ENCODE peak calls at places on chromosomes 3 and 15, in nine cellular contexts. One of them, this sample, is unnamed. For H3K27me3, the result is how much of the 10 kb centered on the place peaks cover.

GRCh38 chr3:106176734-106177133 is 307.9 kb upstream of the CBLB start:
- DNase-seq in psoas muscle: no peak
- DNase-seq in left lung: no peak
- DNase-seq in GM06990: peak
- DNase-seq in endothelial cell of umbilical vein: peak
- DNase-seq in mammary epithelial cell: no peak
- DNase-seq in GM23248: peak
- DNase-seq in uterus: no peak
- DNase-seq in cardiac muscle cell: no peak
- DNase-seq in this sample: no peak

GRCh38 chr3:30232142-30232541 is 374.3 kb upstream of the TGFBR2 start:
- DNase-seq in left lung: no peak
- DNase-seq in GM06990: no peak
- DNase-seq in psoas muscle: no peak
- DNase-seq in endothelial cell of umbilical vein: no peak
- DNase-seq in cardiac muscle cell: no peak
- DNase-seq in GM23248: peak
- DNase-seq in uterus: peak
- DNase-seq in mammary epithelial cell: no peak
- DNase-seq in this sample: no peak

GRCh38 chr3:52313774-52314188 is 2.3 kb upstream of the DNAH1 start:
- DNase-seq in psoas muscle: no peak
- DNase-seq in GM23248: peak
- DNase-seq in mammary epithelial cell: peak
- DNase-seq in cardiac muscle cell: no peak
- DNase-seq in GM06990: peak
- DNase-seq in uterus: no peak
- DNase-seq in left lung: peak
- DNase-seq in endothelial cell of umbilical vein: peak
- DNase-seq in this sample: no peak

GRCh38 chr15:76431936-76432335 is 95.4 kb downstream of the ISL2 start:
- DNase-seq in psoas muscle: no peak
- DNase-seq in endothelial cell of umbilical vein: no peak
- DNase-seq in mammary epithelial cell: no peak
- DNase-seq in uterus: no peak
- DNase-seq in GM06990: no peak
- DNase-seq in GM23248: peak
- DNase-seq in cardiac muscle cell: peak
- DNase-seq in left lung: no peak
- DNase-seq in this sample: no peak

GRCh38 chr15:35547775-35548364 is 1.9 kb upstream of the DPH6 start:
- DNase-seq in uterus: no peak
- DNase-seq in psoas muscle: no peak
- DNase-seq in endothelial cell of umbilical vein: no peak
- DNase-seq in GM23248: no peak
- DNase-seq in cardiac muscle cell: peak
- DNase-seq in mammary epithelial cell: no peak
- DNase-seq in left lung: no peak
- DNase-seq in GM06990: no peak
- DNase-seq in this sample: no peak

GRCh38 chr3:30539772-30540171 is 66.6 kb upstream of the TGFBR2 start:
- DNase-seq in psoas muscle: no peak
- DNase-seq in uterus: no peak
- DNase-seq in GM06990: no peak
- DNase-seq in cardiac muscle cell: no peak
- DNase-seq in mammary epithelial cell: peak
- DNase-seq in left lung: no peak
- DNase-seq in endothelial cell of umbilical vein: peak
- DNase-seq in GM23248: peak
- DNase-seq in this sample: no peak

GRCh38 chr3:67349551-67350174 is 304.7 kb downstream of the SUCLG2 start:
- DNase-seq in left lung: no peak
- DNase-seq in GM06990: peak
- DNase-seq in uterus: no peak
- DNase-seq in mammary epithelial cell: no peak
- DNase-seq in cardiac muscle cell: no peak
- DNase-seq in endothelial cell of umbilical vein: no peak
- DNase-seq in psoas muscle: no peak
- DNase-seq in GM23248: peak
- DNase-seq in this sample: no peak

GRCh38 chr3:25306741-25307140 is 121.3 kb upstream of the RARB start:
- DNase-seq in GM06990: no peak
- DNase-seq in cardiac muscle cell: no peak
- DNase-seq in uterus: no peak
- DNase-seq in mammary epithelial cell: peak
- DNase-seq in left lung: no peak
- DNase-seq in endothelial cell of umbilical vein: no peak
- DNase-seq in psoas muscle: no peak
- DNase-seq in GM23248: no peak
- DNase-seq in this sample: no peak

GRCh38 chr3:97896547-97896946 is 74.7 kb downstream of the CRYBG3 start:
- DNase-seq in GM06990: no peak
- DNase-seq in psoas muscle: no peak
- DNase-seq in endothelial cell of umbilical vein: no peak
- DNase-seq in uterus: no peak
- DNase-seq in left lung: no peak
- DNase-seq in GM23248: peak
- DNase-seq in mammary epithelial cell: no peak
- DNase-seq in cardiac muscle cell: no peak
- DNase-seq in this sample: no peak

GRCh38 chr15:62089616-62090015 is 22.8 kb downstream of the C2CD4A start:
- DNase-seq in left lung: no peak
- DNase-seq in GM06990: no peak
- DNase-seq in psoas muscle: no peak
- DNase-seq in GM23248: no peak
- DNase-seq in endothelial cell of umbilical vein: peak
- DNase-seq in mammary epithelial cell: no peak
- DNase-seq in cardiac muscle cell: no peak
- DNase-seq in uterus: no peak
- DNase-seq in this sample: no peak

GRCh38 chr3:94137377-94137776 is 74.5 kb downstream of the NSUN3 start:
- DNase-seq in uterus: no peak
- DNase-seq in cardiac muscle cell: no peak
- DNase-seq in psoas muscle: no peak
- DNase-seq in left lung: no peak
- DNase-seq in GM23248: peak
- DNase-seq in endothelial cell of umbilical vein: no peak
- DNase-seq in mammary epithelial cell: no peak
- DNase-seq in GM06990: no peak
- DNase-seq in this sample: no peak

GRCh38 chr3:53081318-53081717 is 35.4 kb upstream of the SFMBT1 start:
- DNase-seq in GM23248: no peak
- DNase-seq in psoas muscle: no peak
- DNase-seq in uterus: no peak
- DNase-seq in GM06990: no peak
- DNase-seq in cardiac muscle cell: no peak
- DNase-seq in left lung: no peak
- DNase-seq in mammary epithelial cell: no peak
- DNase-seq in endothelial cell of umbilical vein: no peak
- DNase-seq in this sample: no peak

GRCh38 chr3:34969513-34969912 is 669.8 kb upstream of the ARPP21 start:
- DNase-seq in uterus: no peak
- DNase-seq in left lung: no peak
- DNase-seq in cardiac muscle cell: no peak
- DNase-seq in GM06990: no peak
- DNase-seq in psoas muscle: no peak
- DNase-seq in endothelial cell of umbilical vein: no peak
- DNase-seq in GM23248: no peak
- DNase-seq in mammary epithelial cell: no peak
- DNase-seq in this sample: no peak

GRCh38 chr3:46027736-46028397 is 584 bp upstream of the XCR1 start:
- DNase-seq in endothelial cell of umbilical vein: no peak
- DNase-seq in psoas muscle: no peak
- DNase-seq in uterus: no peak
- DNase-seq in GM06990: no peak
- DNase-seq in mammary epithelial cell: no peak
- DNase-seq in cardiac muscle cell: no peak
- DNase-seq in left lung: no peak
- DNase-seq in GM23248: no peak
- DNase-seq in this sample: peak
- H3K4me3 ChIP-seq in endothelial cell of umbilical vein: no peak
- H3K4me3 ChIP-seq in psoas muscle: no peak
- H3K4me3 ChIP-seq in uterus: no peak
- H3K4me3 ChIP-seq in GM06990: no peak
- H3K4me3 ChIP-seq in mammary epithelial cell: no peak
- H3K4me3 ChIP-seq in cardiac muscle cell: no peak
- H3K4me3 ChIP-seq in left lung: no peak
- H3K4me3 ChIP-seq in GM23248: no peak
- H3K4me3 ChIP-seq in this sample: no peak

GRCh38 chr15:74136584-74137543 is 6.5 kb downstream of the ISLR2 start:
- DNase-seq in left lung: no peak
- DNase-seq in mammary epithelial cell: no peak
- DNase-seq in psoas muscle: no peak
- DNase-seq in uterus: peak
- DNase-seq in GM06990: no peak
- DNase-seq in endothelial cell of umbilical vein: no peak
- DNase-seq in GM23248: peak
- DNase-seq in cardiac muscle cell: no peak
- DNase-seq in this sample: no peak

GRCh38 chr15:74141591-74141990 is 11.2 kb downstream of the ISLR2 start:
- DNase-seq in cardiac muscle cell: no peak
- DNase-seq in left lung: no peak
- DNase-seq in psoas muscle: no peak
- DNase-seq in mammary epithelial cell: no peak
- DNase-seq in GM06990: no peak
- DNase-seq in GM23248: no peak
- DNase-seq in uterus: no peak
- DNase-seq in endothelial cell of umbilical vein: no peak
- DNase-seq in this sample: no peak

GRCh38 chr15:74140445-74140761 is 10.0 kb downstream of the ISLR2 start:
- DNase-seq in GM23248: no peak
- DNase-seq in mammary epithelial cell: no peak
- DNase-seq in uterus: no peak
- DNase-seq in cardiac muscle cell: no peak
- DNase-seq in GM06990: no peak
- DNase-seq in left lung: no peak
- DNase-seq in endothelial cell of umbilical vein: no peak
- DNase-seq in psoas muscle: no peak
- DNase-seq in this sample: no peak

GRCh38 chr15:74137544-74137920 is 7.1 kb downstream of the ISLR2 start:
- DNase-seq in mammary epithelial cell: no peak
- DNase-seq in psoas muscle: no peak
- DNase-seq in GM23248: no peak
- DNase-seq in cardiac muscle cell: no peak
- DNase-seq in GM06990: no peak
- DNase-seq in endothelial cell of umbilical vein: no peak
- DNase-seq in uterus: no peak
- DNase-seq in left lung: no peak
- DNase-seq in this sample: no peak

DNA sequence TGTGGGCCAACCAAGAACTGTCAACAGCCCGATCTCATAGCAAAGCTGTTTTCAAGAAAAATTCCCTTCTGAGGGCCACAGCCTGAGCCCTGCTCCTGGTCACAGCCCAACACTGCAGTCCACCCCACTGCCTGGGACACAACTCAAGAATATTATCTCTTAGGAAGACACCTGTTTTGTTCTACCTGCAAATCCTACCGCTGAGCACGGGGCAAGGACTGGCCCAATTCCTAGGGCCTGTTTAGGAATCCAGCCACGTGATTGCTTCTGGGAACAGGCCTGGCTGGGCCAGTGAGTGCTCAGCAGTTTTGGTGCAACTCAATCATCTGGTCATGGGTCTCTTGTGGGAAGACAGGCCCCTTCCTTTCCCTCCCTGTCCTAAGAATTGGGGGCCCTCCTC is 8.3 kb downstream of the ISLR2 start:
- DNase-seq in endothelial cell of umbilical vein: no peak
- DNase-seq in mammary epithelial cell: no peak
- DNase-seq in GM06990: no peak
- DNase-seq in psoas muscle: no peak
- DNase-seq in uterus: no peak
- DNase-seq in cardiac muscle cell: no peak
- DNase-seq in left lung: no peak
- DNase-seq in GM23248: no peak
- DNase-seq in this sample: no peak
- H3K27me3 ChIP-seq in endothelial cell of umbilical vein: under half
- H3K27me3 ChIP-seq in mammary epithelial cell: under half
- H3K27me3 ChIP-seq in GM06990: under half
- H3K27me3 ChIP-seq in psoas muscle: under half
- H3K27me3 ChIP-seq in uterus: under half
- H3K27me3 ChIP-seq in cardiac muscle cell: under half
- H3K27me3 ChIP-seq in left lung: half or more
- H3K27me3 ChIP-seq in GM23248: under half
- H3K27me3 ChIP-seq in this sample: under half

DNA sequence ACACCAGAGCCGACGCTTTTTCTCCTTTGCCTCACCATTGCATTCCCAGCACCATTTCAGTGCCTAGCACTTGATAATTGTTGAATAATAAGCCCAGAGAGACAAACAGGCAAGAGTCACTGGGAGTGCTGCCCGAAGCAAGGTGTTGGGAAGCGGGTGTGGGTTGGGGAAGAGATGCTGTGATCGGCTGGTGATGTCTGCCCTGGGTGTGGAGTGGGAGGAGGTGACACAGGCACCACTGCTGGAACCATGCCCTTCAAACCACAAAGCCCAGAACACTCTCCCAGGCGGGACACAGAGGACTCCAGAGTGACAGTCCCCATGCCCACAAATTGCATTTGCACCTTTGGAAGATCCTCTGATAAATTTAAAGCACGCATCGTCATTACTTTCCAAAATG is 148.3 kb downstream of the CHSY1 start:
- DNase-seq in left lung: no peak
- DNase-seq in endothelial cell of umbilical vein: no peak
- DNase-seq in uterus: no peak
- DNase-seq in mammary epithelial cell: no peak
- DNase-seq in cardiac muscle cell: no peak
- DNase-seq in GM06990: no peak
- DNase-seq in psoas muscle: peak
- DNase-seq in GM23248: no peak
- DNase-seq in this sample: no peak
- H3K4me3 ChIP-seq in left lung: no peak
- H3K4me3 ChIP-seq in endothelial cell of umbilical vein: no peak
- H3K4me3 ChIP-seq in uterus: no peak
- H3K4me3 ChIP-seq in mammary epithelial cell: no peak
- H3K4me3 ChIP-seq in cardiac muscle cell: no peak
- H3K4me3 ChIP-seq in GM06990: no peak
- H3K4me3 ChIP-seq in psoas muscle: no peak
- H3K4me3 ChIP-seq in GM23248: no peak
- H3K4me3 ChIP-seq in this sample: no peak

DNA sequence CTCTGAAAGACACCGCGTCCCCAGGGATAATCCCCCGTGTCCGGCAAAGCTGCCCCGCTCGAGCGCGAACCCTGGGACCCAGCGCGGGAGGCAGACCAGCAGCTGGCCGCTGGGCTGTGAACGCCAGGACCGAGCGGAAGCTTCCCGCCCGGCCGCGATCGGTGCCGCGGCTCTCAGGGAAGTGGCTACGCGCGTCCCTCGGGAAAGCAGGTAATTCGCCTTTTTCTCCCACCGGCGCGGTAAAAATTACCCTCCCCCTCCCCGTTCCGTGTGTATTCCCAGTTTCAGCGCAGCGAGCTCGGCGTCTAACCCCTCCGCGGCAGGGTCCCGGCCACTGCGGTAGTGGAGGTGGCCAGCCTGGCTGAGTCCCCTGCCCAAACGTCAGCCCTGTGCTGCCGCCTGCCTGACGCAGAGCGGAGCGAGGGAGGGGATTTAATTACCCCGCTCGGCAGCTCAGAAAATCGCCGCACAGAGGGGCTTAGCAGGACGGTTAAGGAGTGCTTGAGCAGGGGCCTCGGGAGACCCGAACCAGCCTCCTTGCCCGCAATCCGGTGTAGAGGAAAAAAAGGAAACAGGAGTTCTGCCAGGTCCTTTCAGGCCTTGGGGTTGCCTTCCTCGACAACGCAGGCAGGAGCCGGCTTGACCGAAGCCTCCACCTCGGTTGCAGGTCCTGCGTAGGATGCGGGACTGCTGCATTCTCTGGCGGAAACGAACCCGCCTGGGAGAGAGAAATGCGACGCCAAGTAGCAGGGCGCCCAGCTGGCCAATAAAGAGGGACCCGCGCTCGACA is 2.9 kb downstream of the GATA2 start:
- DNase-seq in mammary epithelial cell: peak
- DNase-seq in GM23248: peak
- DNase-seq in psoas muscle: no peak
- DNase-seq in cardiac muscle cell: peak
- DNase-seq in GM06990: no peak
- DNase-seq in endothelial cell of umbilical vein: peak
- DNase-seq in uterus: peak
- DNase-seq in left lung: peak
- DNase-seq in this sample: peak
- H3K27me3 ChIP-seq in mammary epithelial cell: half or more
- H3K27me3 ChIP-seq in GM23248: under half
- H3K27me3 ChIP-seq in psoas muscle: half or more
- H3K27me3 ChIP-seq in cardiac muscle cell: half or more
- H3K27me3 ChIP-seq in GM06990: under half
- H3K27me3 ChIP-seq in endothelial cell of umbilical vein: under half
- H3K27me3 ChIP-seq in uterus: under half
- H3K27me3 ChIP-seq in left lung: half or more
- H3K27me3 ChIP-seq in this sample: under half